ENCODE peak calls at places on chromosomes 5 and 9, in six cellular contexts. G is adrenal gland, T is colonic mucosa, S is PC-3, M is tibial nerve, R is A549. H is an unnamed sample. For H3K4me1, the result is how much of the 10 kb centered on the place peaks cover.

GRCh38 chr9:98784855-98785254 is 11.5 kb downstream of the ANKS6 start:
- DNase-seq in T (no peak), R (no peak), S (no peak), G (no peak), M (no peak), H (no peak)

GRCh38 chr9:129558063-129558550 is 62.8 kb downstream of the C9orf50 start:
- DNase-seq in G (no peak), R (no peak), S (no peak), M (no peak), T (no peak), H (no peak)

GRCh38 chr9:92734931-92735906 is 29.4 kb downstream of the BICD2 start:
- DNase-seq in S (no peak), G (peak), R (no peak), T (no peak), M (no peak), H (no peak)

GRCh38 chr9:86303316-86303975 is 21.1 kb upstream of the ISCA1 start:
- DNase-seq in T (no peak), G (no peak), S (peak), R (no peak), M (no peak), H (no peak)

GRCh38 chr5:84036842-84037241 is 316.2 kb upstream of the HAPLN1 start:
- DNase-seq in S (no peak), T (no peak), G (no peak), R (no peak), M (no peak), H (no peak)

GRCh38 chr9:124770359-124771020 is 621 bp downstream of the NR6A1 start:
- DNase-seq in T (peak), G (no peak), R (peak), S (no peak), M (no peak), H (no peak)

GRCh38 chr9:87088192-87088591 is 140.9 kb upstream of the GAS1 start:
- DNase-seq in R (no peak), M (no peak), S (no peak), G (no peak), T (no peak), H (no peak)

GRCh38 chr5:139078345-139078744 is 119.8 kb downstream of the SIL1 start:
- DNase-seq in S (no peak), G (no peak), T (no peak), M (no peak), R (no peak), H (no peak)

GRCh38 chr5:111061618-111062017 is 9.9 kb upstream of the TSLP start:
- DNase-seq in G (no peak), T (no peak), S (peak), M (no peak), R (no peak), H (no peak)

GRCh38 chr9:6938447-6938846 is 180.7 kb downstream of the KDM4C start:
- DNase-seq in G (no peak), R (no peak), S (peak), T (no peak), M (peak), H (no peak)

GRCh38 chr5:35003018-35003957 is 44.5 kb downstream of the AGXT2 start:
- DNase-seq in S (peak), M (peak), G (peak), R (peak), T (peak), H (peak)

GRCh38 chr9:76534031-76534430 is 75.0 kb downstream of the GCNT1 start:
- DNase-seq in G (no peak), R (no peak), M (no peak), T (no peak), S (no peak), H (no peak)

GRCh38 chr5:24177821-24178220 is 467.0 kb downstream of the CDH10 start:
- DNase-seq in T (no peak), M (no peak), R (no peak), S (no peak), G (no peak), H (no peak)

DNA sequence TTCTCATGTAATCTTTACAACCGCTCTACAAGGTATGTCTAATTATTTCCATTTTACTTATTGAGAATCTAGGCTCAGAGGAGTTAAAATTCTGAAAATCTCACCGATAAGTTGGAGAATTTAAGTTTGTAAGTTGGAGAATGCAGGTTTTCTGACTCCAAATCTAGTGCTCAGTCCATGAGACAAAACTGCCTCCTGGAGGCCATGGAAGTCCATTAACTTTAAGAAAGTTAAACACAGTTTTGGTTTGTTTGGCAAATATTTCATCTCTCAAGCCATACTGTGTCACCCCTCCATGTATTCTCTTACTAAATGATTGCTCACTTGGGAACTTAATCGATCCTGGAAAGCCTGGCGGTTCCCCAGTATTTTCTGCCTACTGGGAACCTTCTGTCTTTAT is 52.6 kb downstream of the INIP start:
- DNase-seq in R (no peak), G (no peak), T (no peak), M (no peak), S (peak), H (no peak)
- TF ChIP-seq CTCF in R (peak), G (no peak), T (no peak), M (no peak), S (peak), H (no peak)

DNA sequence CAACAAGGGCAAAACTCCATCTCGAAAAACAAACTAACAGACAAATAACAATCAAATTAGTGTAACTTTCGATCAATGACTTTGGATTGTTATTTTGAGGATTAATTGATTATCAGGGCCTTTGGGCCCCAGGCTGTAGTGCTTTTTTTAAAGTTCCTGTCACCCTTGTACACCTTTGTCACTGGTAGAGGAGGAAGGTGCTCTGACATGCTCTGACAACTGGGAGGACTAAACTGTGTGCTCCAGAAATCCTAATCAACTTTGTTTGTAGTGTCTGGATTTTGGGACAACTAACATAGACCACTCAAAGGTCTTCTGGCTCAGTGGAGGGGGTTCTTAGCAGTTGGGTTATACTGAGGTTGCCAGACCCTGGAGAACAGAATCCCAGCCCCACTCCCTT is 1.8 kb downstream of the TXN start:
- DNase-seq in T (no peak), R (no peak), S (no peak), M (no peak), G (no peak), H (no peak)
- H3K27ac ChIP-seq in T (peak), R (peak), S (no peak), M (peak), G (peak), H (no peak)

GRCh38 chr5:134136221-134136631 is 21.7 kb downstream of the TCF7 start:
- DNase-seq in G (peak), S (no peak), T (no peak), R (no peak), M (no peak), H (no peak)
- H3K4me1 ChIP-seq in G (under half), S (under half), T (under half), R (under half), M (under half), H (under half)

GRCh38 chr5:154676508-154676907 is 78.7 kb upstream of the LARP1 start:
- DNase-seq in R (no peak), M (no peak), T (no peak), S (no peak), G (no peak), H (no peak)
- TF ChIP-seq CTCF in R (no peak), M (no peak), T (no peak), S (no peak), G (no peak), H (no peak)

GRCh38 chr9:118326326-118326725 is 622.1 kb downstream of the TLR4 start:
- DNase-seq in G (no peak), T (no peak), M (no peak), R (no peak), S (no peak), H (no peak)

GRCh38 chr9:118336952-118337349 is 632.7 kb downstream of the TLR4 start:
- DNase-seq in R (no peak), M (no peak), T (no peak), G (no peak), S (no peak), H (no peak)

GRCh38 chr9:118336167-118336951 is 632.2 kb downstream of the TLR4 start:
- DNase-seq in T (no peak), G (peak), M (no peak), S (no peak), R (no peak), H (no peak)

GRCh38 chr9:118330191-118330986 is 626.2 kb downstream of the TLR4 start:
- DNase-seq in T (no peak), S (no peak), G (no peak), M (no peak), R (no peak), H (no peak)

DNA sequence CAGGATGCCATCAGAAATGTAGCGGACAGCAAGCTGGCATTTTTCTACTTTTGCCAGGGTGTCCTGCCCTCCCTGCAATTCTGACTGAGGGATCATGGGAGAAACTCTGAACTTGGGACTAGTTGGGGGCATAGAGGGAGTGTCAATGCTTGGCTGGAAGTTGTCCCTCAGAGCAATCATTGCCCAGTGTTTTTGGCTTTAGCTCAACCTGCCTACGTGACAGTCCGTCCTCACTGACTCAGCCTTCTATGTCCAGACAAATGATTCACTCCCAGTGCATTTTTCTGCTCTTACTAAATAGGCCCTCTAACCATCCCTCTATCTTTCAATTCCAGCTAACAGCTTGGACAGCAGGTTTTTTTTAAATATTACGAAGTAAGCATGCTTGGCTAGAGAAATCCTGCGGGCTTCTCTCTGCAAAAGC is 627.4 kb downstream of the TLR4 start:
- DNase-seq in R (peak), G (peak), M (no peak), T (no peak), S (peak), H (no peak)
- H3K27ac ChIP-seq in R (peak), G (no peak), M (no peak), T (no peak), S (no peak), H (no peak)

GRCh38 chr5:158560170-158560569 is 539.5 kb downstream of the EBF1 start:
- DNase-seq in G (no peak), T (no peak), M (no peak), S (peak), R (no peak), H (no peak)

GRCh38 chr5:158565017-158565789 is 534.5 kb downstream of the EBF1 start:
- DNase-seq in T (no peak), R (no peak), M (no peak), G (no peak), S (no peak), H (no peak)

GRCh38 chr5:158559066-158559465 is 540.6 kb downstream of the EBF1 start:
- DNase-seq in R (no peak), G (no peak), S (no peak), M (no peak), T (no peak), H (no peak)

GRCh38 chr5:158563774-158564390 is 535.8 kb downstream of the EBF1 start:
- DNase-seq in S (no peak), R (no peak), G (no peak), M (no peak), T (no peak), H (no peak)

DNA sequence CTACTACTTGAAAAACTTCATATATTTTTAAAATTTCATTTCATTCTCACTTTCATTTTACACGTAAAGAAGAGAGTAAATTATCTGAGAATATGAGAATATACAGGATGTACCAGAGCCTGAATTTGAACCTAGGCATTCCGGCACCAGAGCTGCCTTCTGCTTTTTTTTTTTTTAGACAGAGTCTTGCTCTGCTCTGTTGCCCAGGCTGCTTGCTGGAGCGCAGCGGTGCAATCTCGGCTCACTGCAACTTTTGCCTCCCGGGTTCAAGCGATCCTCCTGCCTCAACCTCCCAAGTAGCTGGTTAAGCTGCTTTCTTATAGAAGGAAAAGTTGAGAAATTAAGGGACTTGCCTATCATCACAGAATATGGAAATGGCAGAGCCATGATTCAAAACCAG is 540.1 kb downstream of the EBF1 start:
- DNase-seq in R (no peak), S (no peak), M (no peak), T (no peak), G (no peak), H (no peak)
- H3K4me1 ChIP-seq in R (under half), S (under half), M (under half), T (under half), G (under half), H (under half)

DNA sequence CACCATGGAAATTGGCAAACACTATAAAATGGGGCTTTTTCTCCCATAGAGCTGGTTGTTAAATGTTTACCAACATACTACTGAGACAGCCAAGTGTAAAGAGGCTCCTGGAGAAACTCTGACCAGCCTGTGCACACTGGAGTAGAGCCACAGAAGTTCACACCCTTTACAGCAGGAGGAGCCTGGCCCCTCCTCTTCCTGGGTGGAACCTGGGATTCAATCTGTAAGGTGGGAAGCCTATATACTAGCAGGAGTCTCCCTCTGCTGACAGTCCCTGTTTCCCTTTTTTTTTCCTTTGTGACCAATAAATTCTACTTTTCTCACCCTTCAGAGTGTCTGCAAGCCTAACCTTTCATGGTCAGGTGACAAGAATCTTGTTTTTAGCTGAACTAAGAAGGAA is 10.4 kb upstream of the SLC30A5 start:
- DNase-seq in R (no peak), T (peak), G (no peak), M (no peak), S (peak), H (no peak)
- TF ChIP-seq CTCF in R (no peak), T (peak), G (no peak), M (no peak), S (peak), H (no peak)

H was measured in lung.